ENCODE peak calls at places on chromosomes 13 and 19, in five cellular contexts. F, V, Q, U and I are unnamed samples.
A peak's percentile ranks its signal among the peaks of the same experiment; 100 is the strongest.

GRCh38 chr13:48528720-48529119 is 4.2 kb downstream of the RCBTB2 start:
- DNase-seq in U (no peak), Q (peak; percentile 58), F (no peak), V (no peak), I (no peak)

GRCh38 chr19:15464394-15465385 is at the start of gene RASAL3:
- DNase-seq in U (no peak), F (no peak), V (no peak), Q (peak; percentile 86), I (peak; percentile 81)

GRCh38 chr19:41261474-41262190 is 2.5 kb upstream of the HNRNPUL1 start:
- DNase-seq in Q (no peak), V (no peak), U (no peak), F (no peak), I (no peak)

GRCh38 chr13:94950303-94950702 is 238.0 kb upstream of the SOX21 start:
- DNase-seq in Q (no peak), F (no peak), U (no peak), V (no peak), I (no peak)

GRCh38 chr19:19591133-19591825 is 27.2 kb downstream of the PBX4 start:
- DNase-seq in F (peak; percentile 92), Q (peak; percentile 88), U (no peak), V (peak; percentile 98), I (peak; percentile 86)

GRCh38 chr13:57633141-57633949 is 1.8 kb downstream of the PCDH17 start:
- DNase-seq in V (no peak), F (peak; percentile 29), Q (no peak), U (peak; percentile 75), I (peak; percentile 1)

GRCh38 chr19:38062959-38063786 is 156.2 kb downstream of the SIPA1L3 start:
- DNase-seq in U (no peak), F (peak; percentile 31), Q (no peak), V (no peak), I (no peak)

GRCh38 chr19:47255947-47256687 is at the start of gene CCDC9:
- DNase-seq in U (peak; percentile 99), V (peak; percentile 95), Q (peak; percentile 98), F (peak; percentile 89), I (peak; percentile 98)

GRCh38 chr19:2186071-2186846 is 22.5 kb downstream of the DOT1L start:
- DNase-seq in Q (no peak), V (no peak), F (peak; percentile 95), U (peak; percentile 83), I (no peak)

GRCh38 chr13:28313579-28313978 is 175.2 kb downstream of the PAN3 start:
- DNase-seq in F (no peak), U (no peak), V (no peak), Q (peak; percentile 41), I (peak; percentile 62)
- TF ChIP-seq CTCF in F (peak; percentile 17), U (peak; percentile 8), V (no peak), Q (no peak), I (peak; percentile 42)

GRCh38 chr19:39413903-39414608 is 1.6 kb downstream of the PLEKHG2 start:
- DNase-seq in V (no peak), Q (no peak), U (peak; percentile 71), F (no peak), I (no peak)
- TF ChIP-seq CTCF in V (no peak), Q (peak; percentile 11), U (peak; percentile 22), F (no peak), I (no peak)

GRCh38 chr13:72255908-72256307 is 388.9 kb upstream of the DACH1 start:
- DNase-seq in U (no peak), F (peak; percentile 51), Q (peak; percentile 21), V (peak; percentile 51), I (peak; percentile 1)
- TF ChIP-seq CTCF in U (peak; percentile 13), F (peak; percentile 62), Q (peak; percentile 22), V (peak; percentile 85), I (no peak)

GRCh38 chr19:6312018-6312417 is 21.4 kb downstream of the ACER1 start:
- DNase-seq in V (no peak), U (no peak), Q (no peak), F (no peak), I (no peak)
- TF ChIP-seq CTCF in V (no peak), U (no peak), Q (no peak), F (no peak), I (no peak)

DNA sequence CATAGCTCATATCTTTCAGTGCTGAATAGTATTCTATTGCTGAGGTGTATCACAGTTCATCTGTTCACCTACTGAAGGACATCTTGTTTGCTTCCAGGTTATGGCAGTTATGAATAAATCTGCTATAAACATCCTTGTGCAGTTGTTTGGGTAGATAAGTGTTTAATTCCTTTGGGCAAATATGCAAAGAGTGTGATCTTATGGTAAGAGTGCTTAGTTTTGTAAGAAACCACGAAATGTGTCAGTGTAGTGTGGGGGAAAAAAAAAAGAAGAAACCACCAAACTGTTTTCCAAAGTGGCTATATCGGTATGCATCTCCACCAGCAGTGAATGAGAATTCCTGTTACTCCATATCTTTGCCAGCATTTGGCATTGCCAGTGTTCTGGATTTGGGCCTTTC is 93.3 kb downstream of the PIBF1 start:
- DNase-seq in U (no peak), V (no peak), Q (no peak), F (peak; percentile 36), I (no peak)
- TF ChIP-seq CTCF in U (no peak), V (no peak), Q (no peak), F (no peak), I (no peak)

GRCh38 chr19:8334458-8335342 is 8.4 kb downstream of the KANK3 start:
- DNase-seq in U (peak; percentile 88), V (peak; percentile 71), F (peak; percentile 58), Q (peak; percentile 77), I (peak; percentile 56)
- TF ChIP-seq CTCF in U (no peak), V (no peak), F (no peak), Q (no peak), I (no peak)

GRCh38 chr13:51912091-51912490 is 50.3 kb downstream of the CCDC70 start:
- DNase-seq in U (no peak), F (peak; percentile 3), V (no peak), Q (no peak), I (no peak)
- TF ChIP-seq CTCF in U (no peak), F (no peak), V (no peak), Q (no peak), I (no peak)